ENCODE peak calls at places on chromosomes 13 and 19, in four cellular contexts. One of them, this sample, is unnamed.

GRCh38 chr19:33434090-33434885 is 60.8 kb downstream of the CEBPG start:
- DNase-seq in foreskin keratinocyte: no peak
- DNase-seq in nephron progenitor cell: no peak
- DNase-seq in lower leg skin: no peak
- DNase-seq in this sample: peak; percentile 30

GRCh38 chr19:6503407-6504201 is 1.5 kb upstream of the TUBB4A start:
- DNase-seq in foreskin keratinocyte: no peak
- DNase-seq in nephron progenitor cell: no peak
- DNase-seq in lower leg skin: no peak
- DNase-seq in this sample: no peak

GRCh38 chr13:110329258-110329657 is 22.2 kb downstream of the COL4A2 start:
- DNase-seq in foreskin keratinocyte: no peak
- DNase-seq in nephron progenitor cell: no peak
- DNase-seq in lower leg skin: no peak
- DNase-seq in this sample: no peak

GRCh38 chr13:42355841-42356575 is 84.1 kb downstream of the AKAP11 start:
- DNase-seq in foreskin keratinocyte: no peak
- DNase-seq in nephron progenitor cell: no peak
- DNase-seq in lower leg skin: no peak
- DNase-seq in this sample: no peak

GRCh38 chr13:24254151-24254810 is 55.1 kb upstream of the C1QTNF9 start:
- DNase-seq in foreskin keratinocyte: no peak
- DNase-seq in nephron progenitor cell: no peak
- DNase-seq in lower leg skin: no peak
- DNase-seq in this sample: peak; percentile 97

GRCh38 chr13:79451500-79451962 is 29.4 kb upstream of the NDFIP2 start:
- DNase-seq in foreskin keratinocyte: peak; percentile 71
- DNase-seq in nephron progenitor cell: no peak
- DNase-seq in lower leg skin: no peak
- DNase-seq in this sample: no peak

GRCh38 chr19:15534957-15535864 is 26.9 kb downstream of the CYP4F22 start:
- DNase-seq in foreskin keratinocyte: no peak
- DNase-seq in nephron progenitor cell: no peak
- DNase-seq in lower leg skin: no peak
- DNase-seq in this sample: no peak

GRCh38 chr19:33558846-33559245 is 37.3 kb upstream of the PEPD start:
- DNase-seq in foreskin keratinocyte: peak; percentile 61
- DNase-seq in nephron progenitor cell: no peak
- DNase-seq in lower leg skin: no peak
- DNase-seq in this sample: no peak

GRCh38 chr19:46559203-46559602 is 41.9 kb upstream of the CALM3 start:
- DNase-seq in foreskin keratinocyte: no peak
- DNase-seq in nephron progenitor cell: no peak
- DNase-seq in lower leg skin: no peak
- DNase-seq in this sample: no peak

GRCh38 chr13:95180513-95181245 is 120.6 kb downstream of the ABCC4 start:
- DNase-seq in foreskin keratinocyte: no peak
- DNase-seq in nephron progenitor cell: no peak
- DNase-seq in lower leg skin: no peak
- DNase-seq in this sample: no peak

GRCh38 chr13:105144936-105145335 is 1390.5 kb downstream of the EFNB2 start:
- DNase-seq in foreskin keratinocyte: no peak
- DNase-seq in nephron progenitor cell: no peak
- DNase-seq in lower leg skin: no peak
- DNase-seq in this sample: no peak

GRCh38 chr13:59879281-59879680 is 284.4 kb downstream of the DIAPH3 start:
- DNase-seq in foreskin keratinocyte: no peak
- DNase-seq in nephron progenitor cell: no peak
- DNase-seq in lower leg skin: no peak
- DNase-seq in this sample: no peak

GRCh38 chr19:44649578-44650145 is 6.0 kb downstream of the PVR start:
- DNase-seq in foreskin keratinocyte: no peak
- DNase-seq in nephron progenitor cell: no peak
- DNase-seq in lower leg skin: no peak
- DNase-seq in this sample: no peak

GRCh38 chr19:11397089-11397610 is 13.0 kb upstream of the EPOR start:
- DNase-seq in foreskin keratinocyte: no peak
- DNase-seq in nephron progenitor cell: no peak
- DNase-seq in lower leg skin: no peak
- DNase-seq in this sample: no peak

GRCh38 chr13:76210262-76210661 is 574.1 kb downstream of the LMO7 start:
- DNase-seq in foreskin keratinocyte: peak; percentile 37
- DNase-seq in nephron progenitor cell: no peak
- DNase-seq in lower leg skin: no peak
- DNase-seq in this sample: no peak

GRCh38 chr13:99367663-99368448 is 60.7 kb upstream of the GPR183 start:
- DNase-seq in foreskin keratinocyte: no peak
- DNase-seq in nephron progenitor cell: no peak
- DNase-seq in lower leg skin: no peak
- DNase-seq in this sample: no peak

GRCh38 chr13:97018029-97018819 is 23.9 kb upstream of the OXGR1 start:
- DNase-seq in foreskin keratinocyte: peak; percentile 47
- DNase-seq in nephron progenitor cell: peak; percentile 41
- DNase-seq in lower leg skin: no peak
- DNase-seq in this sample: no peak

GRCh38 chr19:41616785-41617621 is 9.9 kb downstream of the CEACAM4 start:
- DNase-seq in foreskin keratinocyte: peak; percentile 8
- DNase-seq in nephron progenitor cell: peak; percentile 36
- DNase-seq in lower leg skin: no peak
- DNase-seq in this sample: no peak

GRCh38 chr13:44465318-44465717 is 91.7 kb downstream of the SERP2 start:
- DNase-seq in foreskin keratinocyte: peak; percentile 32
- DNase-seq in nephron progenitor cell: no peak
- DNase-seq in lower leg skin: no peak
- DNase-seq in this sample: no peak

GRCh38 chr13:44474122-44474910 is 100.7 kb downstream of the SERP2 start:
- DNase-seq in foreskin keratinocyte: no peak
- DNase-seq in nephron progenitor cell: no peak
- DNase-seq in lower leg skin: no peak
- DNase-seq in this sample: no peak

GRCh38 chr13:44471686-44472085 is 98.1 kb downstream of the SERP2 start:
- DNase-seq in foreskin keratinocyte: peak; percentile 43
- DNase-seq in nephron progenitor cell: no peak
- DNase-seq in lower leg skin: no peak
- DNase-seq in this sample: no peak

DNA sequence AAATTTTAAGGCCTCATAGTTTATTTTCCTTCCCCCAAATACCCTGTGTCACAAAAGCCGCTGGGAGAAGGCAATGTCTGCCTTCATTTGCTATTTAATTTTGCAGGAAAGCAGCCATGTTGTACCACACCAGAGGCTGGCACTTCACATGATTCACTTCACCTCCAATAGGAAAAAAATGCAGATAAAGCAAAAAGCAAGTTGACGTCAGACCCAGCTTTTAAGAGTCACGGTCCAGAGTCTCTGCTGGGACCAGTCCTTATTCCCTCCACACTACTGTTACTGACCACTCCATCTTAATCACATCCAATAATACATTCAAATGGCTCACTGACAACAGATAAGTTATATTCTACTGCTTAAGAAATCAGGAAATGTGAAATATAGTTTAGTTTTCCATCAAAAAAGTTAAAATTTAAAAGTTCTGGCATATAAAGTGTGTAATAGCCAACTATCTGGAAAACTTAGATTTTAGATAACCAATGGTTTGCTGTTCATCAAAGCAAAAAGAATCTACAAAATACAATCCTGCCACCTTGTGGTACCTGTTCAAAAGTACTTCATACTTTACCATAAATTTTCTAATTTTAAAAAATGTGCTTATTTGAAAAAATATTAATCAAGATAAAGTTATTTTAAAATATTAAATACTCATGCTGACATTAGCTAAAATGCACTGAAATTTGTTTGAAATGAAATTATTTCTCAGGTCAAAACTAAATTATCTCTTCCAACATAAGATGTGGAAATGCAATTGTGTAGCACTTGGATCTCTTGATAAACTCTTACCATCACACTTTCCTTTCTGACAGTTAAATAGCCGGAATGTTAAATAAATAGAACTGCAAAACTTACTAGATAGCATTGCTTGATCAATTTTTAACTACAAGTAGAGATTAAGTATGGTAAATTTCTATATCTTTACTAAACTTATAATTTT is 97.3 kb downstream of the SERP2 start:
- DNase-seq in foreskin keratinocyte: peak; percentile 13
- DNase-seq in nephron progenitor cell: no peak
- DNase-seq in lower leg skin: no peak
- DNase-seq in this sample: no peak
- TF ChIP-seq CTCF in foreskin keratinocyte: peak; percentile 75
- TF ChIP-seq CTCF in nephron progenitor cell: peak; percentile 64
- TF ChIP-seq CTCF in lower leg skin: no peak
- TF ChIP-seq CTCF in this sample: peak; percentile 63

DNA sequence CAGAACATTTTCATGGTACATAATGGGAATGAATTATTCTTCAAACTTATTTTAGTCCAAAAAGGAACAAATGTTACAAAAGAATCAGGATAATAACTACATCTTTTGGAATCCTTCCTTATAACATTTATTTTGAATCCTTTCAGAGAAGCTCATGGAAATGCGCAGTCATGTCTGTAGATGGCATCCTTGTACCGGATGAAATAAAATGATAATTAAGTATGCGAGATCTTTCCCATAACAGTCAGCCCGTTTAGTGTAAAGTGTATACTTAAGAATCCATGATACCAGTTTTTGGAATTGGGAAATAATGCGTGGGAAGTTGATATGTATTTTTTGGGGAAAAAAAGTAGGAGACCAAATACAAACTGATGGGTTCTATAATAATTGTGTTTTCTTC is 418.8 kb downstream of the GPC5 start:
- DNase-seq in foreskin keratinocyte: no peak
- DNase-seq in nephron progenitor cell: no peak
- DNase-seq in lower leg skin: no peak
- DNase-seq in this sample: no peak
- TF ChIP-seq CTCF in foreskin keratinocyte: no peak
- TF ChIP-seq CTCF in nephron progenitor cell: no peak
- TF ChIP-seq CTCF in lower leg skin: no peak
- TF ChIP-seq CTCF in this sample: no peak

DNA sequence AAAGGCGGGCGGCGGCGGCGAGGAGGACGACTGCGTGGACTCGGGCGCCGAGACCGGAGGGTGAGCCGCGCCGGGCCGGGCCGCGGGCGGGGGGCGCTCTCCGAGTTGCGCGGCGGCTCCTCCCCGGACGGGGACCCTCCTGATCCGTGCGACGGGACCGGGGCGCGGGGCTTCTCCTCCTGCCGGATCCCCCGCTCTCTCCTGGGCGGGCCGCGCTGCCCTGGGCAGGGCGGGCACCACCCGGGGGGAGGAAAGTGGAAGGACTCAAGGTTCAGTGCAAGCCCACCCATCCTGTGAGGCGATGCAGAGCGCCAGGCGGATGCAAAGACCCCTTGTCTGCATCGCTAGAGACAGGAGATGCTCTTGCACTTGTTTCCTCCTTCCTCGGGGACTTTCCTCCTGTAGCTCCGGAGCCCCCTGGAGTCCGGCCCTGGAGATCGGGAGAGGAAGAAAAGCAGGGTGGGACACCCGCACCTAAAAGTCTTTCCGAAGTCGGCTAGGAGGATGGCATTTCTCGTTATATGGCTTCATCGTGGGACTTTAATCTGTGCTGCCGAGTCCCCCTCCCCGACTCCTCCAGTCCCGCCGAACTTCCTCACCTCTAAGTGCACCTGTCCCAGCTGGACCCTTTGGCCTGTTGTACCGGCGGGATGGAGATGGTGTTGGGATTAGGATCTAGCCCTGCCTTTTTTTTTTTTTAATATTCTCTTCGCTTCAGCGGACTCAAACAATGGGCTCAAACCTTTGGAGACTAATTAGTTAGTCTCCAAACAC is 499 bp downstream of the FAM124A start:
- DNase-seq in foreskin keratinocyte: no peak
- DNase-seq in nephron progenitor cell: no peak
- DNase-seq in lower leg skin: no peak
- DNase-seq in this sample: no peak
- TF ChIP-seq CTCF in foreskin keratinocyte: no peak
- TF ChIP-seq CTCF in nephron progenitor cell: no peak
- TF ChIP-seq CTCF in lower leg skin: no peak
- TF ChIP-seq CTCF in this sample: peak; percentile 52

DNA sequence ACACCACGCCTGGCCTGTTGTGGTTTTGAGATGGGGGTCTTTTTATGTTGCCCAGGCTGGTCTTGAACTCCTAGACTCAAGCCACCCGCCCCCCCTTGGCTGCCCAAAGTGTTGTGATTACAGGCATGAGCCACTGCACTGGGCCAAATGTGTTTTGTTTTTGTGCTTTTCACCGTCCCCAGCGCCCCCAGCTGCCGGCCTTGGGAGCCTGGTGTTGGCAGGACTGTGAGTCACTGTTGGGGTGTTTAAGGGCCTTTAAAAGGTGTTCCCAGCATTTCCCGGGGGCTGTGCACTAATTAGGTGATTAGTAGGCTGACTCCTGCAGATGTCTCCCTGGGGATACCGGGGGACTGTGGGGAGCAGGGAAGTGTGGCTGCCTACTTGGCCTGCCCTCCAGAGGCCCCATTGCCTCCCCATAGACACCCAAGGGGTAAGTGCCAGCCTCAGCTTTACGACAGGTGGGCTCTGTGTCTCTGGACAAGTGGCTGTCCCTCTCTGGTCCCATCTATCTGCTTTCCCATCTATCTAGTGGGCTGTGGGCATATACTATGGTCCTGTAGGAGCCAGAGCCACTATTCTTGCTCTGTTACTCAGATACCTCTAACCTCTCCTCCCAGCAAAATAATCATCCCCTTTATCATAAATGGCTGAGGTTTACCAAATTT is 11.8 kb upstream of the TLE5 start:
- DNase-seq in foreskin keratinocyte: no peak
- DNase-seq in nephron progenitor cell: no peak
- DNase-seq in lower leg skin: no peak
- DNase-seq in this sample: no peak
- TF ChIP-seq CTCF in foreskin keratinocyte: peak; percentile 47
- TF ChIP-seq CTCF in nephron progenitor cell: no peak
- TF ChIP-seq CTCF in lower leg skin: no peak
- TF ChIP-seq CTCF in this sample: no peak